ENCODE peak calls at places on chromosomes 4 and X, in eight cellular contexts. One of them, this sample, is unnamed.

GRCh38 chrX:23435108-23435507 is 100.5 kb downstream of the PTCHD1 start:
- DNase-seq in brain microvascular endothelial cell: no peak
- DNase-seq in tibial artery: no peak
- DNase-seq in PC-9: no peak
- DNase-seq in retinal pigment epithelial cell: no peak
- DNase-seq in fibroblast of lung: peak; percentile 4
- DNase-seq in DND-41: no peak
- DNase-seq in HCT116: no peak
- DNase-seq in this sample: no peak

GRCh38 chr4:38967260-38968095 is 64.7 kb downstream of the TMEM156 start:
- DNase-seq in DND-41: no peak
- DNase-seq in tibial artery: no peak
- DNase-seq in fibroblast of lung: peak; percentile 97
- DNase-seq in retinal pigment epithelial cell: peak; percentile 65
- DNase-seq in HCT116: peak; percentile 74
- DNase-seq in PC-9: peak; percentile 57
- DNase-seq in brain microvascular endothelial cell: peak; percentile 70
- DNase-seq in this sample: no peak

GRCh38 chrX:109344666-109345065 is 137.2 kb downstream of the GUCY2F start:
- DNase-seq in retinal pigment epithelial cell: no peak
- DNase-seq in HCT116: no peak
- DNase-seq in PC-9: no peak
- DNase-seq in DND-41: no peak
- DNase-seq in fibroblast of lung: no peak
- DNase-seq in brain microvascular endothelial cell: no peak
- DNase-seq in tibial artery: no peak
- DNase-seq in this sample: no peak

GRCh38 chr4:72302981-72303704 is 265.9 kb downstream of the ADAMTS3 start:
- DNase-seq in brain microvascular endothelial cell: peak; percentile 35
- DNase-seq in fibroblast of lung: peak; percentile 19
- DNase-seq in HCT116: peak; percentile 6
- DNase-seq in retinal pigment epithelial cell: no peak
- DNase-seq in DND-41: peak; percentile 46
- DNase-seq in PC-9: no peak
- DNase-seq in tibial artery: no peak
- DNase-seq in this sample: peak; percentile 48

GRCh38 chr4:168632246-168632832 is 135.5 kb downstream of the PALLD start:
- DNase-seq in HCT116: no peak
- DNase-seq in PC-9: no peak
- DNase-seq in brain microvascular endothelial cell: no peak
- DNase-seq in DND-41: no peak
- DNase-seq in fibroblast of lung: peak; percentile 67
- DNase-seq in tibial artery: no peak
- DNase-seq in retinal pigment epithelial cell: no peak
- DNase-seq in this sample: no peak

GRCh38 chrX:95063554-95063953 is 1389.5 kb downstream of the FAM133A start:
- DNase-seq in HCT116: no peak
- DNase-seq in retinal pigment epithelial cell: no peak
- DNase-seq in tibial artery: no peak
- DNase-seq in fibroblast of lung: peak; percentile 65
- DNase-seq in PC-9: no peak
- DNase-seq in brain microvascular endothelial cell: no peak
- DNase-seq in DND-41: no peak
- DNase-seq in this sample: no peak

GRCh38 chr4:25290490-25291067 is 22.0 kb upstream of the ZCCHC4 start:
- DNase-seq in HCT116: no peak
- DNase-seq in tibial artery: no peak
- DNase-seq in fibroblast of lung: peak; percentile 5
- DNase-seq in DND-41: no peak
- DNase-seq in PC-9: no peak
- DNase-seq in brain microvascular endothelial cell: no peak
- DNase-seq in retinal pigment epithelial cell: no peak
- DNase-seq in this sample: no peak

GRCh38 chr4:74376888-74377483 is 12.0 kb downstream of the EREG start:
- DNase-seq in fibroblast of lung: peak; percentile 58
- DNase-seq in PC-9: no peak
- DNase-seq in HCT116: no peak
- DNase-seq in retinal pigment epithelial cell: no peak
- DNase-seq in brain microvascular endothelial cell: peak; percentile 46
- DNase-seq in tibial artery: no peak
- DNase-seq in DND-41: no peak
- DNase-seq in this sample: no peak

GRCh38 chr4:59553063-59553738 is 1646.9 kb upstream of the ADGRL3 start:
- DNase-seq in brain microvascular endothelial cell: peak; percentile 74
- DNase-seq in retinal pigment epithelial cell: peak; percentile 5
- DNase-seq in fibroblast of lung: peak; percentile 33
- DNase-seq in PC-9: peak; percentile 68
- DNase-seq in DND-41: peak; percentile 31
- DNase-seq in HCT116: no peak
- DNase-seq in tibial artery: no peak
- DNase-seq in this sample: peak; percentile 22

GRCh38 chr4:1834047-1834769 is 21.7 kb downstream of the LETM1 start:
- DNase-seq in tibial artery: no peak
- DNase-seq in brain microvascular endothelial cell: no peak
- DNase-seq in DND-41: peak; percentile 53
- DNase-seq in HCT116: no peak
- DNase-seq in retinal pigment epithelial cell: no peak
- DNase-seq in fibroblast of lung: no peak
- DNase-seq in PC-9: no peak
- DNase-seq in this sample: no peak

GRCh38 chr4:3199661-3200422 is 49.1 kb upstream of the MSANTD1 start:
- DNase-seq in fibroblast of lung: no peak
- DNase-seq in HCT116: no peak
- DNase-seq in tibial artery: no peak
- DNase-seq in retinal pigment epithelial cell: no peak
- DNase-seq in brain microvascular endothelial cell: no peak
- DNase-seq in PC-9: no peak
- DNase-seq in DND-41: no peak
- DNase-seq in this sample: no peak

GRCh38 chr4:142278663-142279062 is 567.4 kb downstream of the INPP4B start:
- DNase-seq in retinal pigment epithelial cell: no peak
- DNase-seq in brain microvascular endothelial cell: no peak
- DNase-seq in PC-9: peak; percentile 51
- DNase-seq in tibial artery: no peak
- DNase-seq in fibroblast of lung: no peak
- DNase-seq in DND-41: no peak
- DNase-seq in HCT116: no peak
- DNase-seq in this sample: no peak

GRCh38 chr4:169565606-169566351 is 46.6 kb downstream of the NEK1 start:
- DNase-seq in retinal pigment epithelial cell: no peak
- DNase-seq in tibial artery: no peak
- DNase-seq in DND-41: no peak
- DNase-seq in HCT116: no peak
- DNase-seq in fibroblast of lung: no peak
- DNase-seq in PC-9: no peak
- DNase-seq in brain microvascular endothelial cell: no peak
- DNase-seq in this sample: no peak

GRCh38 chr4:166735553-166735952 is 498.7 kb downstream of the SPOCK3 start:
- DNase-seq in brain microvascular endothelial cell: no peak
- DNase-seq in PC-9: no peak
- DNase-seq in retinal pigment epithelial cell: no peak
- DNase-seq in HCT116: no peak
- DNase-seq in fibroblast of lung: no peak
- DNase-seq in tibial artery: no peak
- DNase-seq in DND-41: no peak
- DNase-seq in this sample: no peak

GRCh38 chr4:138804705-138805104 is 210.9 kb upstream of the NOCT start:
- DNase-seq in brain microvascular endothelial cell: no peak
- DNase-seq in HCT116: no peak
- DNase-seq in retinal pigment epithelial cell: peak; percentile 38
- DNase-seq in DND-41: no peak
- DNase-seq in PC-9: no peak
- DNase-seq in tibial artery: no peak
- DNase-seq in fibroblast of lung: peak; percentile 27
- DNase-seq in this sample: no peak

GRCh38 chr4:8740666-8741395 is 130.8 kb downstream of the HMX1 start:
- DNase-seq in tibial artery: no peak
- DNase-seq in PC-9: no peak
- DNase-seq in DND-41: no peak
- DNase-seq in HCT116: no peak
- DNase-seq in retinal pigment epithelial cell: no peak
- DNase-seq in brain microvascular endothelial cell: no peak
- DNase-seq in fibroblast of lung: no peak
- DNase-seq in this sample: no peak

GRCh38 chr4:8409271-8410065 is 31.1 kb downstream of the ACOX3 start:
- DNase-seq in retinal pigment epithelial cell: no peak
- DNase-seq in tibial artery: no peak
- DNase-seq in brain microvascular endothelial cell: no peak
- DNase-seq in PC-9: no peak
- DNase-seq in DND-41: peak; percentile 77
- DNase-seq in fibroblast of lung: no peak
- DNase-seq in HCT116: no peak
- DNase-seq in this sample: no peak

DNA sequence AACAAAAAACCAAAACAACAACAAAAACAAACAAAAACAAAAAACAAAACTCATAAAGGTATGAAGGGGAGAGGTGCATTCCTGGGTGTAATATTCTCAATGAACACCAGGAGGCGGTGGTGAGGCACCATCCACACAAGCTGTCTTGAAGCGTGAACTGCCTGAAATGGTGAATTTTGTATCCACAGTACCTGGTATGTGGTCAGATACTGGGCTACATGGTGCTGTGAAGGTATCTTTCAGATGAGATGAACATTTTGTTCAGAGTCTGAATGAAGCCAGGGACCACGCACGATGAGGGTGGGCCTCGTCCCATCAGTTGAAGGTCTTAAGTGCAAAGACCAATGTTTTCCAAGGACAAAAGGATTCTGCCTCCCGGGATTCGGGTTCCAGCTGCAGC is 58.5 kb downstream of the ASMT start:
- DNase-seq in tibial artery: no peak
- DNase-seq in fibroblast of lung: no peak
- DNase-seq in HCT116: peak; percentile 46
- DNase-seq in PC-9: no peak
- DNase-seq in brain microvascular endothelial cell: no peak
- DNase-seq in retinal pigment epithelial cell: no peak
- DNase-seq in DND-41: peak; percentile 50
- DNase-seq in this sample: peak; percentile 44
- TF ChIP-seq CTCF in tibial artery: no peak
- TF ChIP-seq CTCF in fibroblast of lung: peak; percentile 37
- TF ChIP-seq CTCF in HCT116: peak; percentile 72
- TF ChIP-seq CTCF in PC-9: peak; percentile 85
- TF ChIP-seq CTCF in brain microvascular endothelial cell: peak; percentile 66
- TF ChIP-seq CTCF in retinal pigment epithelial cell: peak; percentile 47
- TF ChIP-seq CTCF in DND-41: peak; percentile 82
- TF ChIP-seq CTCF in this sample: peak; percentile 44

DNA sequence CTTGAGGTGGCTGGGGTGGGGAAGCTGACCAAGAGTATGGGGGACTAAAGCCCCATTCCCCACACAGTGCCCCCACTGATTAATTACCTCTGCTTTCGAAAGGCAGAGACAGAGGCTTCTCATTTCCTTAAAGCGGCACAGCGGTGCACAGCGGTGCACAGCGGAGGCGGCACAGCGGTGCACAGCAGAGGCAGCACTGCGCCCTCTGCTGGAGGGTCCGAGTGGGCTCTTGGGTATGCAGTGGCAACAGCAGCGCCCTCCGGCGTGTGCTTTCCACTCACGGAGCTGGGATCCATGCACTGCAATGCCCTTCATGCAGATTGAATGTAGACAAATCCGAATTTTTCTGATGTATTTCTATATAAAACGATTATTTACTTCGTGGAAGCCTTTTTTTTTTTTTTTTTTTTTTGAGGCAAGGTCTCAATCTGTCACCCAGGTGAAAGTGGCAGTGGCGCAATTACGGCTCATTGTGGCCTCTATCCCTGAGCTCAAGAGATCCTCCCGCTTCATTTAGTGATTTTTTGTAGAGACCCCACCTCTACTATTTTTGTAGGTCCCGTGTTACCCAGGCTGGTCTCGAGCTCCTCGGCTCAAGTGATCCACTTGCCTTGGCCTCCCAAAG is 19.7 kb upstream of the PRPS2 start:
- DNase-seq in brain microvascular endothelial cell: peak; percentile 13
- DNase-seq in tibial artery: peak; percentile 22
- DNase-seq in fibroblast of lung: peak; percentile 19
- DNase-seq in HCT116: peak; percentile 44
- DNase-seq in DND-41: peak; percentile 11
- DNase-seq in PC-9: no peak
- DNase-seq in retinal pigment epithelial cell: no peak
- DNase-seq in this sample: peak; percentile 79
- TF ChIP-seq CTCF in brain microvascular endothelial cell: peak; percentile 85
- TF ChIP-seq CTCF in tibial artery: peak; percentile 17
- TF ChIP-seq CTCF in fibroblast of lung: peak; percentile 56
- TF ChIP-seq CTCF in HCT116: peak; percentile 79
- TF ChIP-seq CTCF in DND-41: peak; percentile 56
- TF ChIP-seq CTCF in PC-9: peak; percentile 67
- TF ChIP-seq CTCF in retinal pigment epithelial cell: peak; percentile 73
- TF ChIP-seq CTCF in this sample: peak; percentile 88

DNA sequence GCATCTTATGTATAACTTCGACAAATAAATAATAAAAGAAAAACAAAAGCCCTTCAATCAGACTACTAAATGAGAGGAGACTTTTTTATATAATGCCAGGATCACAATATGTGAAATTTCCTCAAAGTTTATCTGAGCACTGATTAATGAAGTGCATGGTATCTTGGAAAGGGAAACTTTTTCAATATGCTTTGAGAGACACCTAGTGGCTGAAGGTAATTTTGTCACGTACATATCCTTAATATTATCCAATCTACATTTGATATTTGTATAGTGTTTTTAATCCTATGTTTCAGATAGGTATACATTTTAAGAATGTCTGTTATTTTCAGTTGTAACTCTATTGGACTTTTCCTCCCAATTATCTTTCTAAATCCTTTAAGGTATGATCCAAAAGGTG is 146.8 kb downstream of the KLHL4 start:
- DNase-seq in fibroblast of lung: peak; percentile 14
- DNase-seq in HCT116: no peak
- DNase-seq in DND-41: no peak
- DNase-seq in PC-9: no peak
- DNase-seq in tibial artery: no peak
- DNase-seq in retinal pigment epithelial cell: no peak
- DNase-seq in brain microvascular endothelial cell: no peak
- DNase-seq in this sample: no peak
- TF ChIP-seq CTCF in fibroblast of lung: no peak
- TF ChIP-seq CTCF in HCT116: no peak
- TF ChIP-seq CTCF in DND-41: peak; percentile 53
- TF ChIP-seq CTCF in PC-9: peak; percentile 62
- TF ChIP-seq CTCF in tibial artery: peak; percentile 45
- TF ChIP-seq CTCF in retinal pigment epithelial cell: peak; percentile 36
- TF ChIP-seq CTCF in brain microvascular endothelial cell: peak; percentile 2
- TF ChIP-seq CTCF in this sample: no peak

DNA sequence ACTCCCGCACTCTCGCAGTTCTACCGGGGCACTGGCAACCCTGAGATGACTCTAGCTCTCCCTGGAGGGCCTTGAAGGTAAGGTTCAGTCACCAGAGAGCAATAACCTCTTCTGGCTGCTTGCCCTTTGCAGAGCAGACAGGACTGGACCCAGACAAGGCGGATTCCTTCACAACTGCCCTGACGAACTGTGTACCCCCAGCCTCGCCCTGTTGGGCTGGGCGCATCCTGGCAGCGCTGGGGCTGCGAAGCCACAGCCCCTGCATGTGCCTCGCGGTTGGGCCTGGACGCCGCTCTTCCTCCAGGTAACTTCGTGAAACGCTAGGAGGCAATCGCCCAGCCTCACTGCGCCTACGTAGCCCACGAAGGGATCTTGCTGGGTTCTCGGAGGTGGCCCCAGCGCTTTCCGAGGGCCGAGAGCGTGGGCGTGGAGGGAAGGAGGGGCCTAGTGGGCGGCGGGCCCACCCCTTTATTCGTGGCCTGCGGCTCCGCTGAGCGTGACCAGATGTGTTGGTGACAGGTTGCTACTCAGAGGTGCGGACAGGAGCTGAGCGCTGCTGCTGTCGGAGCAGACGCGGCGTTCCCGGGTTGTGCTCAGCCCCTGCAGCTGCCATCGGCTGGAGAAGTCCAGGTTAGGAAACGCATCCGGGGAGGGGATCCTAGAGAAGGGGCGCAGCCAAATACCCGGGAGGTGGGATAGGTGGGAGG is 1.9 kb upstream of the MAMLD1 start:
- DNase-seq in tibial artery: no peak
- DNase-seq in DND-41: no peak
- DNase-seq in brain microvascular endothelial cell: no peak
- DNase-seq in PC-9: no peak
- DNase-seq in retinal pigment epithelial cell: no peak
- DNase-seq in fibroblast of lung: peak; percentile 24
- DNase-seq in HCT116: no peak
- DNase-seq in this sample: peak; percentile 22
- TF ChIP-seq CTCF in tibial artery: no peak
- TF ChIP-seq CTCF in DND-41: no peak
- TF ChIP-seq CTCF in brain microvascular endothelial cell: peak; percentile 33
- TF ChIP-seq CTCF in PC-9: no peak
- TF ChIP-seq CTCF in retinal pigment epithelial cell: peak; percentile 28
- TF ChIP-seq CTCF in fibroblast of lung: no peak
- TF ChIP-seq CTCF in HCT116: no peak
- TF ChIP-seq CTCF in this sample: no peak

This sample was measured in Calu3.